ENCODE peak calls at places on chromosome 6, in six cellular contexts. F is HepG2, I is tibial nerve, V is stomach, U is K562, Z is esophagus muscularis mucosa. B is an unnamed sample.
A peak's percentile ranks its signal among the peaks of the same experiment; 100 is the strongest.

GRCh38 chr6:161188547-161189465 is 85.1 kb downstream of the AGPAT4 start:
- DNase-seq in F (no peak), I (no peak), V (no peak), U (no peak), Z (peak; percentile 80), B (no peak)

GRCh38 chr6:33696076-33696475 is 15.4 kb downstream of the UQCC2 start:
- DNase-seq in F (no peak), I (no peak), V (no peak), U (no peak), Z (no peak), B (no peak)

GRCh38 chr6:108801331-108801730 is 46.9 kb upstream of the ARMC2 start:
- DNase-seq in F (no peak), I (no peak), V (no peak), U (no peak), Z (no peak), B (no peak)

GRCh38 chr6:63100066-63100465 is 111.2 kb upstream of the FKBP1C start:
- DNase-seq in F (no peak), I (no peak), V (no peak), U (no peak), Z (no peak), B (no peak)

GRCh38 chr6:88166493-88166900 is 350 bp upstream of the CNR1 start:
- DNase-seq in F (no peak), I (no peak), V (no peak), U (peak; percentile 6), Z (no peak), B (no peak)

GRCh38 chr6:159608961-159609673 is 83.9 kb downstream of the SOD2 start:
- DNase-seq in F (peak; percentile 47), I (no peak), V (no peak), U (peak; percentile 57), Z (no peak), B (no peak)

GRCh38 chr6:123715243-123715863 is 78.6 kb upstream of the TRDN start:
- DNase-seq in F (peak; percentile 39), I (no peak), V (no peak), U (peak; percentile 31), Z (no peak), B (no peak)

GRCh38 chr6:16836186-16836981 is 75.1 kb upstream of the ATXN1 start:
- DNase-seq in F (no peak), I (no peak), V (no peak), U (no peak), Z (no peak), B (no peak)

GRCh38 chr6:44831002-44831610 is 443.6 kb downstream of the CDC5L start:
- DNase-seq in F (no peak), I (no peak), V (no peak), U (no peak), Z (no peak), B (no peak)

GRCh38 chr6:118705799-118706481 is 54.5 kb upstream of the CEP85L start:
- DNase-seq in F (no peak), I (no peak), V (no peak), U (peak; percentile 58), Z (no peak), B (peak; percentile 13)

GRCh38 chr6:107744927-107745326 is 79.2 kb downstream of the SCML4 start:
- DNase-seq in F (no peak), I (no peak), V (no peak), U (no peak), Z (peak; percentile 77), B (no peak)

GRCh38 chr6:110755411-110755834 is 59.8 kb downstream of the CDK19 start:
- DNase-seq in F (peak; percentile 82), I (no peak), V (no peak), U (no peak), Z (no peak), B (no peak)

GRCh38 chr6:49553353-49553752 is 2.9 kb downstream of the C6orf141 start:
- DNase-seq in F (no peak), I (no peak), V (no peak), U (no peak), Z (no peak), B (no peak)

GRCh38 chr6:135251964-135252429 is 70.9 kb downstream of the MYB start:
- DNase-seq in F (peak; percentile 83), I (no peak), V (no peak), U (no peak), Z (no peak), B (peak; percentile 18)

GRCh38 chr6:147202516-147203310 is 1.5 kb upstream of the STXBP5 start:
- DNase-seq in F (peak; percentile 97), I (peak; percentile 60), V (peak; percentile 83), U (peak; percentile 99), Z (peak; percentile 94), B (peak; percentile 88)

GRCh38 chr6:140079328-140079727 is 704.9 kb upstream of the CITED2 start:
- DNase-seq in F (no peak), I (no peak), V (peak; percentile 26), U (no peak), Z (no peak), B (no peak)

GRCh38 chr6:166761801-166762200 is 134.8 kb upstream of the RPS6KA2 start:
- DNase-seq in F (no peak), I (no peak), V (no peak), U (no peak), Z (no peak), B (no peak)

GRCh38 chr6:17291778-17292177 is 10.6 kb downstream of the RBM24 start:
- DNase-seq in F (no peak), I (no peak), V (no peak), U (no peak), Z (no peak), B (no peak)

GRCh38 chr6:117265425-117266266 is at the start of gene VGLL2:
- DNase-seq in F (peak; percentile 15), I (no peak), V (no peak), U (no peak), Z (peak; percentile 82), B (peak; percentile 35)

DNA sequence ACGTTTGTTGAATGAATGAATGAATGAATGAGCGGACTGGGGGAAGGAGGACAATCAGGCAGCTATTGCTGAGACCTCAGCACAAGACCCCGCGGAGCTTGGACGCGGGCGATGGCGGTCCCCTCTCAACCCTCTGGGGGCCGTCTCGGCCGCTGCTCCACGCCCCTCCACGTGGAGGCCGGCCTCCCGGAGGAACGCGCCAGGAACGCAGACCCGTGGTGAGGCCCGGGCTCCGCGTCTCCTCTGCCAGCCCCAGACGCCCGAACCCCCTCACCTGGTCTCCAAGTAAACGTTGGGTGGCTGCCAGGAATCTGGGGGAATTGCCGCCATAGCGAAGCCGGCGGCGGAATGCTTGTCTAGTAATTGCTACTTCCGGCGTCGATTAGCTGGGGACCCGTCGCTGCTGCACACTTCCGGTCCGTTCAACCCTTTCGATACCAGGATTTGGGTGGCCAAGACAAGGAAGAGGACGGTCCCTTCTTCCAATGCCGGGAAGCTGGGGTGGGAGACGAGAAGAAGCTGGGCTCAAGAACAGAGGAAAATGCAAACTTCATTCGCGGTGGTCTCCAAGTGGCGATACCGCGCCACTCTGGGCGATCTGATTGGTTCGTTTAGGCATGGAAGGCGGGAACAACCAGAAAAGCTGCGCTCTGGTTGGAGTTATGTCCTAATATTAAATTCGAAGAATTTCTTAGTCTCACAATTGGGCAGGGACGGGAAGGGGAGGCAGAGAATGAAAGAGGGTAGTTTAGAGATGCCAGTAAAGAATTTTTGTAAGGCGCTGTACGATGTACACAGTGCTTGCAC is at the start of gene PPIL1:
- DNase-seq in F (peak; percentile 90), I (peak; percentile 57), V (peak; percentile 84), U (peak; percentile 95), Z (peak; percentile 96), B (peak; percentile 83)
- TF ChIP-seq POLR2A in F (peak; percentile 67), I (no peak), V (no peak), U (peak; percentile 90), Z (no peak), B (peak; percentile 24)

DNA sequence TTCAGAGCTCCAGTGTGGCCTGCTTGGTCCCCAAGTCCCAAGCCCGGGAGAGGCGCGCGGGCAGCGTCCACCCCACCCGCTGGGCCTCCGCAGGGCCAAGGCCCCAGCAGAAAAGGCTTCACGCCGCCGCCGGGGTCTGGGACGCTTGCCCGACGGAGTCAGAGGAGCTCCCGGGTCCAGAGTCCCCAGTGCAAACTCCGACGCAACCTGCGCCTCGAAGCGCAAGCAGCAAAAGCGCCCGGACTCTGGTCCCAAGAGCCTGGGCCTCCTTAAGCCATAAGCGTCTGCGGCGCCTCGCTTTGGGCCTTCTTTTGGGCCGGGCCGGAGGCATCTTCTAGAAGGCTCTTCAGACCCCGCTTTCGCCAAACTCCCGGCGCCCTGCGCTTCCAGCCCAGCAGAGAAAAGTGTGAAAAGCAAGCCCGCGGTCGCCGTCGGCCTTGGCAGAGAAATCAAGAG is 1.4 kb downstream of the TBX18 start:
- DNase-seq in F (no peak), I (peak; percentile 16), V (no peak), U (peak; percentile 63), Z (no peak), B (no peak)
- H3K4me3 ChIP-seq in F (no peak overlapping the region), I (peak overlapping the region; percentile 60), V (peak overlapping the region; percentile 45), U (peak overlapping the region; percentile 78), Z (peak overlapping the region; percentile 75), B (no peak overlapping the region)

DNA sequence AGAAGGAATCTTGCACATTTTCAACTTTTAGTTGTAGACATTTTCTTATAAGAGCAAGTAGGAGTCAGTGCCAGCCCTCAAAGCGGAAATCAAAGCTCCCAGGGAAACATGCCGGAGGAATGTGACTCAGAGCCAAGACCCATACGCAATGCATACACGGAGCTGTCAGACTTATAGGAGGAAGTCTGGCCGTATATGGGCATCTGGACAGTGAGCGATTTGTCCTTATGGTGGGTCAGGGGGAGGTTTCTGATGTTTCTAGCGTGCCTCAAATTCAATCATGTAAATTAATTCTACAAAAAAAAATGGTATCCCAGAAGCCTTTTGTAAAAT is 3.6 kb upstream of the CCN2 start:
- DNase-seq in F (peak; percentile 68), I (no peak), V (peak; percentile 81), U (peak; percentile 2), Z (no peak), B (peak; percentile 77)
- TF ChIP-seq EP300 in F (no peak), I (no peak), V (no peak), U (no peak), Z (no peak), B (no peak)

GRCh38 chr6:69792292-69792691 is 4.5 kb downstream of the LMBRD1 start:
- DNase-seq in F (no peak), I (no peak), V (no peak), U (no peak), Z (no peak), B (no peak)

GRCh38 chr6:69796081-69796626 is 656 bp downstream of the LMBRD1 start:
- DNase-seq in F (peak; percentile 56), I (no peak), V (peak; percentile 69), U (peak; percentile 66), Z (no peak), B (peak; percentile 67)

GRCh38 chr6:69801225-69801624 is 4.4 kb upstream of the LMBRD1 start:
- DNase-seq in F (no peak), I (no peak), V (no peak), U (no peak), Z (no peak), B (no peak)

GRCh38 chr6:69795469-69796080 is 1.2 kb downstream of the LMBRD1 start:
- DNase-seq in F (no peak), I (no peak), V (no peak), U (peak; percentile 34), Z (no peak), B (no peak)

DNA sequence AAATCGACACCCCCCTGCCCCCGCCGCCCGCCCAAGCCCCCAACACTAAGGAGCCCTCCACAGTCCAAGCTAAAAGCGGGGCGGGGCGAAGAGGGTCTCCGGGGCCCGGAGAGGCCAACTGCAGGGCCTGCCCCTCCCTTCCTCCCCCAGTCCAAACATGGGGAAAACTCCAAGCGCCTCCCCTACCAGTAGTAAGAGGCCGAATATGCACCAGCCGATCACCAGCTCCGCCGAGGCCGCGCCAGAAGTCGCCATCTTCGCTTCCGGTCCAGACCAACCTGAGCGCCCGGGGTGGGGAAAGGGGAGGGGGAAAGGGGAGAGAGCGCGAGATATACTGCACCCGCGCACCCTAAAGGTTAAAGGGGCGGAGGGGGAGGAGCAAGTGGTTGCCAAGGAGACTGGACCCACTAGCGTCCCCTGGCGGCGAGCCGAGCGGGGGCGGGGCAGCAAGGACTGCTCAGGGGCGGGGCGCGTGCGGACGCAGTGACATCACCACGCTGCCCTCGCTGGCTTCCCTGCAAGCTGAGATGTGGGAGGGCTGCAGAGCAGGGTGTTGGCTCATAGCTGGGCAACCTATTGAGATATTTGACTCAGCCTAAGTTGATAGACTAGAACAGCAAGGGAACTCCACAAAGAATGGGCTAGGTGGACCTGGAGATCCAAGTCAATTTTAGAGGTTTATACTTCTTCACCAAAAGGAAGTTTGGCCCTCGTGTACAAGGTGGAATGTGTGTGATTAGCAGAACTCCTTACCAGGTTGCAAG is at the start of gene LMBRD1:
- DNase-seq in F (peak; percentile 89), I (peak; percentile 98), V (peak; percentile 99), U (peak; percentile 97), Z (peak; percentile 99), B (peak; percentile 99)
- TF ChIP-seq POLR2A in F (peak; percentile 79), I (no peak), V (no peak), U (peak; percentile 79), Z (no peak), B (no peak)